ENCODE peak calls at places on chromosomes 6 and 20, in ten cellular contexts. One of them, this sample, is unnamed. For H3K4me1, the result is how much of the 10 kb centered on the place peaks cover.

GRCh38 chr6:156557269-156557885 is 219.8 kb upstream of the ARID1B start:
- DNase-seq in CD8-positive, alpha-beta memory T cell: no peak
- DNase-seq in HCT116: no peak
- DNase-seq in tibial artery: no peak
- DNase-seq in upper lobe of right lung: no peak
- DNase-seq in sigmoid colon: no peak
- DNase-seq in right atrium auricular region: no peak
- DNase-seq in CD8-positive, alpha-beta T cell: no peak
- DNase-seq in BE2C: no peak
- DNase-seq in breast epithelium: no peak
- DNase-seq in this sample: peak

GRCh38 chr6:125945378-125946141 is 11.0 kb upstream of the HINT3 start:
- DNase-seq in BE2C: no peak
- DNase-seq in CD8-positive, alpha-beta memory T cell: no peak
- DNase-seq in tibial artery: no peak
- DNase-seq in breast epithelium: no peak
- DNase-seq in HCT116: no peak
- DNase-seq in sigmoid colon: no peak
- DNase-seq in CD8-positive, alpha-beta T cell: no peak
- DNase-seq in right atrium auricular region: no peak
- DNase-seq in upper lobe of right lung: no peak
- DNase-seq in this sample: no peak

GRCh38 chr6:121596441-121596840 is 161.0 kb downstream of the GJA1 start:
- DNase-seq in CD8-positive, alpha-beta memory T cell: no peak
- DNase-seq in upper lobe of right lung: no peak
- DNase-seq in tibial artery: no peak
- DNase-seq in BE2C: no peak
- DNase-seq in breast epithelium: no peak
- DNase-seq in HCT116: no peak
- DNase-seq in CD8-positive, alpha-beta T cell: no peak
- DNase-seq in sigmoid colon: no peak
- DNase-seq in right atrium auricular region: no peak
- DNase-seq in this sample: no peak

GRCh38 chr20:64119681-64120341 is 12.4 kb upstream of the NPBWR2 start:
- DNase-seq in tibial artery: peak
- DNase-seq in BE2C: no peak
- DNase-seq in upper lobe of right lung: peak
- DNase-seq in breast epithelium: no peak
- DNase-seq in CD8-positive, alpha-beta T cell: no peak
- DNase-seq in HCT116: peak
- DNase-seq in CD8-positive, alpha-beta memory T cell: no peak
- DNase-seq in right atrium auricular region: no peak
- DNase-seq in sigmoid colon: peak
- DNase-seq in this sample: no peak

GRCh38 chr6:100379386-100379785 is 85.3 kb downstream of the SIM1 start:
- DNase-seq in HCT116: no peak
- DNase-seq in breast epithelium: no peak
- DNase-seq in right atrium auricular region: no peak
- DNase-seq in upper lobe of right lung: no peak
- DNase-seq in tibial artery: no peak
- DNase-seq in sigmoid colon: no peak
- DNase-seq in CD8-positive, alpha-beta T cell: no peak
- DNase-seq in CD8-positive, alpha-beta memory T cell: no peak
- DNase-seq in BE2C: no peak
- DNase-seq in this sample: no peak

GRCh38 chr20:25254571-25254970 is 6.7 kb downstream of the PYGB start:
- DNase-seq in HCT116: no peak
- DNase-seq in BE2C: peak
- DNase-seq in sigmoid colon: no peak
- DNase-seq in breast epithelium: no peak
- DNase-seq in CD8-positive, alpha-beta memory T cell: no peak
- DNase-seq in tibial artery: no peak
- DNase-seq in right atrium auricular region: no peak
- DNase-seq in upper lobe of right lung: no peak
- DNase-seq in CD8-positive, alpha-beta T cell: no peak
- DNase-seq in this sample: no peak

GRCh38 chr20:32567384-32568178 is 17.6 kb downstream of the NOL4L start:
- DNase-seq in breast epithelium: no peak
- DNase-seq in right atrium auricular region: no peak
- DNase-seq in upper lobe of right lung: no peak
- DNase-seq in BE2C: no peak
- DNase-seq in sigmoid colon: no peak
- DNase-seq in tibial artery: no peak
- DNase-seq in HCT116: no peak
- DNase-seq in CD8-positive, alpha-beta memory T cell: no peak
- DNase-seq in CD8-positive, alpha-beta T cell: no peak
- DNase-seq in this sample: no peak

GRCh38 chr6:118668761-118669411 is 17.5 kb upstream of the CEP85L start:
- DNase-seq in BE2C: no peak
- DNase-seq in tibial artery: no peak
- DNase-seq in CD8-positive, alpha-beta T cell: no peak
- DNase-seq in HCT116: no peak
- DNase-seq in CD8-positive, alpha-beta memory T cell: no peak
- DNase-seq in right atrium auricular region: no peak
- DNase-seq in upper lobe of right lung: no peak
- DNase-seq in breast epithelium: no peak
- DNase-seq in sigmoid colon: no peak
- DNase-seq in this sample: no peak

GRCh38 chr6:45156075-45156474 is 172.1 kb upstream of the RUNX2 start:
- DNase-seq in BE2C: no peak
- DNase-seq in sigmoid colon: no peak
- DNase-seq in tibial artery: no peak
- DNase-seq in breast epithelium: no peak
- DNase-seq in right atrium auricular region: no peak
- DNase-seq in CD8-positive, alpha-beta T cell: no peak
- DNase-seq in HCT116: no peak
- DNase-seq in CD8-positive, alpha-beta memory T cell: no peak
- DNase-seq in upper lobe of right lung: no peak
- DNase-seq in this sample: no peak

GRCh38 chr6:167933847-167934246 is 63.6 kb upstream of the KIF25 start:
- DNase-seq in right atrium auricular region: no peak
- DNase-seq in tibial artery: no peak
- DNase-seq in HCT116: no peak
- DNase-seq in upper lobe of right lung: no peak
- DNase-seq in CD8-positive, alpha-beta T cell: no peak
- DNase-seq in BE2C: no peak
- DNase-seq in sigmoid colon: no peak
- DNase-seq in breast epithelium: no peak
- DNase-seq in CD8-positive, alpha-beta memory T cell: no peak
- DNase-seq in this sample: no peak

GRCh38 chr6:144133225-144133821 is 17.0 kb upstream of the STX11 start:
- DNase-seq in breast epithelium: no peak
- DNase-seq in tibial artery: no peak
- DNase-seq in CD8-positive, alpha-beta memory T cell: no peak
- DNase-seq in upper lobe of right lung: no peak
- DNase-seq in BE2C: no peak
- DNase-seq in HCT116: no peak
- DNase-seq in sigmoid colon: no peak
- DNase-seq in right atrium auricular region: no peak
- DNase-seq in CD8-positive, alpha-beta T cell: no peak
- DNase-seq in this sample: no peak

GRCh38 chr6:32148289-32148688 is 3.5 kb downstream of the PRRT1 start:
- DNase-seq in right atrium auricular region: no peak
- DNase-seq in upper lobe of right lung: no peak
- DNase-seq in breast epithelium: no peak
- DNase-seq in CD8-positive, alpha-beta T cell: no peak
- DNase-seq in tibial artery: no peak
- DNase-seq in sigmoid colon: no peak
- DNase-seq in HCT116: no peak
- DNase-seq in BE2C: no peak
- DNase-seq in CD8-positive, alpha-beta memory T cell: no peak
- DNase-seq in this sample: no peak

GRCh38 chr6:104642871-104643270 is 216.8 kb downstream of the HACE1 start:
- DNase-seq in right atrium auricular region: no peak
- DNase-seq in upper lobe of right lung: no peak
- DNase-seq in BE2C: no peak
- DNase-seq in sigmoid colon: no peak
- DNase-seq in HCT116: no peak
- DNase-seq in tibial artery: no peak
- DNase-seq in CD8-positive, alpha-beta T cell: no peak
- DNase-seq in breast epithelium: no peak
- DNase-seq in CD8-positive, alpha-beta memory T cell: no peak
- DNase-seq in this sample: no peak
- H3K4me1 ChIP-seq in right atrium auricular region: under half
- H3K4me1 ChIP-seq in upper lobe of right lung: under half
- H3K4me1 ChIP-seq in BE2C: under half
- H3K4me1 ChIP-seq in sigmoid colon: under half
- H3K4me1 ChIP-seq in HCT116: under half
- H3K4me1 ChIP-seq in tibial artery: under half
- H3K4me1 ChIP-seq in CD8-positive, alpha-beta T cell: under half
- H3K4me1 ChIP-seq in breast epithelium: under half
- H3K4me1 ChIP-seq in CD8-positive, alpha-beta memory T cell: under half
- H3K4me1 ChIP-seq in this sample: under half

GRCh38 chr20:57065646-57066045 is 200.8 kb downstream of the BMP7 start:
- DNase-seq in HCT116: no peak
- DNase-seq in breast epithelium: no peak
- DNase-seq in CD8-positive, alpha-beta T cell: no peak
- DNase-seq in BE2C: no peak
- DNase-seq in upper lobe of right lung: peak
- DNase-seq in right atrium auricular region: no peak
- DNase-seq in sigmoid colon: no peak
- DNase-seq in CD8-positive, alpha-beta memory T cell: no peak
- DNase-seq in tibial artery: peak
- DNase-seq in this sample: no peak
- H3K4me3 ChIP-seq in HCT116: no peak
- H3K4me3 ChIP-seq in breast epithelium: no peak
- H3K4me3 ChIP-seq in CD8-positive, alpha-beta T cell: no peak
- H3K4me3 ChIP-seq in BE2C: no peak
- H3K4me3 ChIP-seq in upper lobe of right lung: no peak
- H3K4me3 ChIP-seq in right atrium auricular region: no peak
- H3K4me3 ChIP-seq in sigmoid colon: no peak
- H3K4me3 ChIP-seq in CD8-positive, alpha-beta memory T cell: no peak
- H3K4me3 ChIP-seq in tibial artery: no peak
- H3K4me3 ChIP-seq in this sample: no peak

DNA sequence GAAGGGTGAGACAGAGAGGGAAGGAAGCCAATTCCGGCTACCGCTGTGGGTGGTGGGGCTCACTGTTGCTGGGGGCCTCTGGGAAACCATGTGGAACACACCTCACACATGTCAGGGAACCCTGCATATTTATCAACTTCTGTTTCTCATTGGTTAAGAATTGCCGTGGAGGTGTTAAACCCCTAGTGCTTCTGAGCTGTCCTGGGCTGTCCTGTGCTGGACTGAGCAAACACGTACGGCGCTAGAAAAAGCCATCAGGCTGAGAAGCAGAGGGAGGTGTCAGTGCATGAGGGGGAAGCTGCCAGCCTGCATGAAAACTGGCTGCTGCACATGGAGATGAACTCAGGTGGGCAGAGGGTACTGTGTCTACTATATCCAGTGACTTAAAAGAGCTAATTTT is 103.9 kb upstream of the JAG1 start:
- DNase-seq in tibial artery: no peak
- DNase-seq in breast epithelium: no peak
- DNase-seq in CD8-positive, alpha-beta memory T cell: no peak
- DNase-seq in BE2C: no peak
- DNase-seq in upper lobe of right lung: no peak
- DNase-seq in right atrium auricular region: no peak
- DNase-seq in CD8-positive, alpha-beta T cell: no peak
- DNase-seq in HCT116: no peak
- DNase-seq in sigmoid colon: no peak
- DNase-seq in this sample: no peak
- H3K4me1 ChIP-seq in tibial artery: under half
- H3K4me1 ChIP-seq in breast epithelium: under half
- H3K4me1 ChIP-seq in CD8-positive, alpha-beta memory T cell: under half
- H3K4me1 ChIP-seq in BE2C: under half
- H3K4me1 ChIP-seq in upper lobe of right lung: under half
- H3K4me1 ChIP-seq in right atrium auricular region: under half
- H3K4me1 ChIP-seq in CD8-positive, alpha-beta T cell: under half
- H3K4me1 ChIP-seq in HCT116: under half
- H3K4me1 ChIP-seq in sigmoid colon: under half
- H3K4me1 ChIP-seq in this sample: under half

GRCh38 chr20:50192364-50193168 is 1.9 kb downstream of the CEBPB start:
- DNase-seq in CD8-positive, alpha-beta memory T cell: peak
- DNase-seq in tibial artery: peak
- DNase-seq in upper lobe of right lung: peak
- DNase-seq in sigmoid colon: peak
- DNase-seq in HCT116: peak
- DNase-seq in right atrium auricular region: peak
- DNase-seq in BE2C: peak
- DNase-seq in CD8-positive, alpha-beta T cell: peak
- DNase-seq in breast epithelium: peak
- DNase-seq in this sample: peak

GRCh38 chr20:50193169-50193850 is 2.7 kb downstream of the CEBPB start:
- DNase-seq in CD8-positive, alpha-beta T cell: no peak
- DNase-seq in breast epithelium: no peak
- DNase-seq in HCT116: no peak
- DNase-seq in sigmoid colon: peak
- DNase-seq in right atrium auricular region: no peak
- DNase-seq in CD8-positive, alpha-beta memory T cell: no peak
- DNase-seq in tibial artery: peak
- DNase-seq in upper lobe of right lung: no peak
- DNase-seq in BE2C: no peak
- DNase-seq in this sample: no peak

GRCh38 chr20:50190251-50191064 is at the start of gene CEBPB:
- DNase-seq in breast epithelium: peak
- DNase-seq in upper lobe of right lung: peak
- DNase-seq in CD8-positive, alpha-beta memory T cell: peak
- DNase-seq in HCT116: peak
- DNase-seq in BE2C: peak
- DNase-seq in right atrium auricular region: peak
- DNase-seq in sigmoid colon: peak
- DNase-seq in tibial artery: peak
- DNase-seq in CD8-positive, alpha-beta T cell: peak
- DNase-seq in this sample: peak

GRCh38 chr20:50191065-50191565 is 485 bp downstream of the CEBPB start:
- DNase-seq in CD8-positive, alpha-beta T cell: peak
- DNase-seq in CD8-positive, alpha-beta memory T cell: peak
- DNase-seq in HCT116: no peak
- DNase-seq in upper lobe of right lung: peak
- DNase-seq in breast epithelium: peak
- DNase-seq in BE2C: peak
- DNase-seq in tibial artery: peak
- DNase-seq in sigmoid colon: no peak
- DNase-seq in right atrium auricular region: no peak
- DNase-seq in this sample: peak

DNA sequence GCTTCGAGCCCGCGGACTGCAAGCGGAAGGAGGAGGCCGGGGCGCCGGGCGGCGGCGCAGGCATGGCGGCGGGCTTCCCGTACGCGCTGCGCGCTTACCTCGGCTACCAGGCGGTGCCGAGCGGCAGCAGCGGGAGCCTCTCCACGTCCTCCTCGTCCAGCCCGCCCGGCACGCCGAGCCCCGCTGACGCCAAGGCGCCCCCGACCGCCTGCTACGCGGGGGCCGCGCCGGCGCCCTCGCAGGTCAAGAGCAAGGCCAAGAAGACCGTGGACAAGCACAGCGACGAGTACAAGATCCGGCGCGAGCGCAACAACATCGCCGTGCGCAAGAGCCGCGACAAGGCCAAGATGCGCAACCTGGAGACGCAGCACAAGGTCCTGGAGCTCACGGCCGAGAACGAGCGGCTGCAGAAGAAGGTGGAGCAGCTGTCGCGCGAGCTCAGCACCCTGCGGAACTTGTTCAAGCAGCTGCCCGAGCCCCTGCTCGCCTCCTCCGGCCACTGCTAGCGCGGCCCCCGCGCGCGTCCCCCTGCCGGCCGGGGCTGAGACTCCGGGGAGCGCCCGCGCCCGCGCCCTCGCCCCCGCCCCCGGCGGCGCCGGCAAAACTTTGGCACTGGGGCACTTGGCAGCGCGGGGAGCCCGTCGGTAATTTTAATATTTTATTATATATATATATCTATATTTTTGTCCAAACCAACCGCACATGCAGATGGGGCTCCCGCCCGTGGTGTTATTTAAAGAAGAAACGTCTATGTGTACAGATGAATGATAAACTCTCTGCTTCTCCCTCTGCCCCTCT is 1.1 kb downstream of the CEBPB start:
- DNase-seq in CD8-positive, alpha-beta memory T cell: peak
- DNase-seq in breast epithelium: peak
- DNase-seq in BE2C: peak
- DNase-seq in HCT116: no peak
- DNase-seq in tibial artery: no peak
- DNase-seq in upper lobe of right lung: peak
- DNase-seq in right atrium auricular region: no peak
- DNase-seq in sigmoid colon: peak
- DNase-seq in CD8-positive, alpha-beta T cell: peak
- DNase-seq in this sample: peak
- H3K4me3 ChIP-seq in CD8-positive, alpha-beta memory T cell: peak
- H3K4me3 ChIP-seq in breast epithelium: peak
- H3K4me3 ChIP-seq in BE2C: peak
- H3K4me3 ChIP-seq in HCT116: peak
- H3K4me3 ChIP-seq in tibial artery: peak
- H3K4me3 ChIP-seq in upper lobe of right lung: peak
- H3K4me3 ChIP-seq in right atrium auricular region: peak
- H3K4me3 ChIP-seq in sigmoid colon: peak
- H3K4me3 ChIP-seq in CD8-positive, alpha-beta T cell: peak
- H3K4me3 ChIP-seq in this sample: peak

This sample was measured in mucosa of descending colon.